ENCODE peak calls at places on chromosomes 2 and 18, in seven cellular contexts. G, W, H, D, U, C and F are unnamed samples.

GRCh38 chr2:83191316-83191715 is 1267.8 kb downstream of the SUCLG1 start:
- DNase-seq in U (peak; percentile 48), D (no peak), H (no peak), G (no peak), C (no peak), W (no peak), F (no peak)

GRCh38 chr2:47784349-47784851 is 1.5 kb downstream of the MSH6 start:
- DNase-seq in G (no peak), D (no peak), C (peak; percentile 65), H (no peak), W (no peak), U (peak; percentile 32), F (no peak)

GRCh38 chr2:53576361-53576620 is 191.3 kb upstream of the CHAC2 start:
- DNase-seq in U (no peak), D (no peak), C (no peak), H (no peak), W (no peak), G (no peak), F (no peak)

GRCh38 chr2:145740302-145740701 is 1220.4 kb upstream of the ZEB2 start:
- DNase-seq in D (no peak), U (no peak), G (no peak), W (no peak), C (no peak), H (no peak), F (no peak)

GRCh38 chr2:109376796-109377495 is 236.8 kb downstream of the SEPTIN10 start:
- DNase-seq in C (peak; percentile 30), W (no peak), D (no peak), G (no peak), H (no peak), U (no peak), F (peak; percentile 33)

GRCh38 chr2:3126686-3127278 is 250.8 kb downstream of the EIPR1 start:
- DNase-seq in U (peak; percentile 20), D (no peak), C (peak; percentile 41), G (no peak), H (no peak), W (no peak), F (peak; percentile 55)

GRCh38 chr2:217775920-217776503 is 226.8 kb downstream of the TNS1 start:
- DNase-seq in W (no peak), C (no peak), D (no peak), H (no peak), U (no peak), G (no peak), F (no peak)

GRCh38 chr2:105934467-105934866 is 189.8 kb downstream of the NCK2 start:
- DNase-seq in D (no peak), W (no peak), U (no peak), G (no peak), H (peak; percentile 63), C (no peak), F (no peak)

GRCh38 chr2:48230834-48231233 is 299.1 kb upstream of the STON1 start:
- DNase-seq in C (no peak), G (no peak), H (no peak), D (no peak), W (no peak), U (no peak), F (no peak)

GRCh38 chr2:215941726-215942125 is 71.6 kb downstream of the MREG start:
- DNase-seq in W (no peak), U (no peak), G (no peak), H (no peak), D (no peak), C (no peak), F (no peak)

GRCh38 chr18:944440-944839 is 39.8 kb downstream of the ADCYAP1 start:
- DNase-seq in U (peak; percentile 87), H (no peak), D (no peak), G (no peak), C (no peak), W (no peak), F (no peak)

GRCh38 chr2:28546242-28546641 is 50.4 kb downstream of the PLB1 start:
- DNase-seq in H (no peak), G (no peak), W (no peak), D (no peak), C (no peak), U (peak; percentile 19), F (no peak)

GRCh38 chr18:22683196-22683676 is 249.9 kb upstream of the RBBP8 start:
- DNase-seq in G (peak; percentile 52), D (peak; percentile 74), H (no peak), U (peak; percentile 86), W (no peak), C (no peak), F (peak; percentile 86)

GRCh38 chr2:173752152-173752551 is 213.0 kb downstream of the SP3 start:
- DNase-seq in W (no peak), G (no peak), D (no peak), C (peak; percentile 56), U (peak; percentile 34), H (no peak), F (no peak)

GRCh38 chr18:22846088-22846683 is 86.9 kb upstream of the RBBP8 start:
- DNase-seq in D (no peak), W (no peak), C (no peak), U (peak; percentile 60), G (peak; percentile 26), H (no peak), F (no peak)

GRCh38 chr2:118197011-118197695 is 108.9 kb downstream of the INSIG2 start:
- DNase-seq in H (no peak), U (peak; percentile 11), W (no peak), C (peak; percentile 65), D (no peak), G (no peak), F (no peak)

GRCh38 chr18:48356909-48357631 is 52.1 kb downstream of the ZBTB7C start:
- DNase-seq in W (no peak), D (no peak), U (no peak), C (peak; percentile 84), G (no peak), H (no peak), F (no peak)

GRCh38 chr2:98782570-98782969 is 51.6 kb upstream of the MGAT4A start:
- DNase-seq in U (no peak), D (no peak), G (no peak), C (no peak), H (no peak), W (no peak), F (no peak)

DNA sequence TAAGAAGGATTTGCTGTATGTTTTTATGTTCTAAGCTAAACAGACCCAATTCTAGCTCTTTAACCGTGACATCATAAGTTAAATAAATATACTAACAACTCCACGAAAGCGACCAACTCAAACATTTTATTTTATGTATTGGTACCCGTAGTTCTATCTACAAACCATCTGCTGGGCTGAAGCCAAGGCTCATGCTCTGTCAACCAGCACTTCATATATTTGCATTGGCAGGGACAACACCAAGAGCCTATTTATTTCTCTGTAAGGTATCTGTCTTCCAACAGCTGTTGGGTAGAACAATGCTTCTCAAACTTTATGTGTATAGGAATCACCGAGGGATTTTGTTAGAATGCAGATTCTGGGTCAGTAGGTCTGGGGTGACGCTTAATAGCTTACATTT is 64.5 kb downstream of the PID1 start:
- DNase-seq in H (no peak), C (no peak), U (no peak), D (no peak), W (no peak), G (no peak), F (no peak)
- H3K9me3 ChIP-seq in H (no peaks in the 10 kb centered on the region), C (no peaks in the 10 kb centered on the region), U (no peaks in the 10 kb centered on the region), D (peaks cover 5% of the 10 kb centered on the region), W (no peaks in the 10 kb centered on the region), G (no peaks in the 10 kb centered on the region), F (no peaks in the 10 kb centered on the region)

GRCh38 chr2:232963913-232964312 is 49.1 kb downstream of the NGEF start:
- DNase-seq in U (no peak), G (no peak), D (no peak), C (no peak), H (no peak), W (no peak), F (no peak)

GRCh38 chr2:232970051-232970450 is 43.0 kb downstream of the NGEF start:
- DNase-seq in H (no peak), D (no peak), U (no peak), C (peak; percentile 22), G (no peak), W (no peak), F (no peak)

GRCh38 chr2:232960862-232961261 is 52.2 kb downstream of the NGEF start:
- DNase-seq in U (no peak), G (no peak), W (no peak), C (no peak), H (no peak), D (no peak), F (no peak)

DNA sequence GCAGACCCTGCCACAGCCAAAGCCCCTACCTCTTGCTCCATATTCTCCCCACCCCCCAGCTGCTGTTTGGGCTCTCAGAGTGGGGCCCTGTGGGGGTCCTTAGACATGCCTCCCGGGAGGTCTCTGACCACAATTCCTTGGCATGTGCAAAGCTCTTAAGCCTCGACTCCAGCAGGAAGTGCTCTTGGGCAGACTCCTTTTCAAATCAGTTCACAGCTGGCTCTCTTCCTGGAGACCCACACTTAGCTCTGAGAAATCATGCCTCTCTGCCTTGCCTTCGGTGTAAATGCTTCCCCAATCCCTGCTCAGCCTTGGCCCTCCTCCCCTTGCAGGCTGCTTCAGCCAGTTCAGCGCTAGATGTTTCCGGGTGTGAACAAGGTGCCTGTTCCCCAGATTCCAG is 46.9 kb downstream of the NGEF start:
- DNase-seq in G (no peak), W (no peak), C (peak; percentile 68), U (no peak), D (no peak), H (no peak), F (no peak)
- H3K9me3 ChIP-seq in G (peaks cover 19% of the 10 kb centered on the region), W (no peaks in the 10 kb centered on the region), C (no peaks in the 10 kb centered on the region), U (no peaks in the 10 kb centered on the region), D (peaks cover 9% of the 10 kb centered on the region), H (no peaks in the 10 kb centered on the region), F (no peaks in the 10 kb centered on the region)

GRCh38 chr18:9483526-9483925 is 8.2 kb downstream of the RALBP1 start:
- DNase-seq in G (no peak), H (no peak), W (no peak), C (no peak), U (no peak), D (no peak), F (no peak)

GRCh38 chr18:9482790-9483189 is 7.5 kb downstream of the RALBP1 start:
- DNase-seq in G (no peak), U (no peak), W (no peak), C (no peak), D (no peak), H (no peak), F (no peak)

DNA sequence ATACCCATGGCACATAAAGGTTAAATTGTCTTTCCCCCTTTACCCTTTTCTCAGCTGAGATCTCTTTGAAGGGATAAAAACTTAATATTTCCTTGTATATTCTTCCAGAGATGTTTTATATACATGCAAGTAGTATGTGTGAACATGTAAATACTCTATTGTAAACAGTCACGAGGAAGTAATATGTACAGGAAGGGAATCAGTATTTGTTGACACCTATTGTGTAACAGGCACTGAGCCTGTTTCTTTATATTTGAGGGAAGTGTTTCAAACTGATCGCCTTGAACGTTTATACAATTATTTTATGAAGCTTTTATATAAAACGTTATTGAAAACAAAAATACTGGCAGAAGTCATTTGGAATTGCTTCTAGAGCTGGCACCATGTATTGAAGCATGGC is 13.2 kb downstream of the RALBP1 start:
- DNase-seq in W (no peak), U (no peak), C (no peak), H (no peak), G (no peak), D (no peak), F (no peak)
- H3K9me3 ChIP-seq in W (no peaks in the 10 kb centered on the region), U (no peaks in the 10 kb centered on the region), C (peaks cover 27% of the 10 kb centered on the region), H (no peaks in the 10 kb centered on the region), G (no peaks in the 10 kb centered on the region), D (peaks cover 3% of the 10 kb centered on the region), F (no peaks in the 10 kb centered on the region)

DNA sequence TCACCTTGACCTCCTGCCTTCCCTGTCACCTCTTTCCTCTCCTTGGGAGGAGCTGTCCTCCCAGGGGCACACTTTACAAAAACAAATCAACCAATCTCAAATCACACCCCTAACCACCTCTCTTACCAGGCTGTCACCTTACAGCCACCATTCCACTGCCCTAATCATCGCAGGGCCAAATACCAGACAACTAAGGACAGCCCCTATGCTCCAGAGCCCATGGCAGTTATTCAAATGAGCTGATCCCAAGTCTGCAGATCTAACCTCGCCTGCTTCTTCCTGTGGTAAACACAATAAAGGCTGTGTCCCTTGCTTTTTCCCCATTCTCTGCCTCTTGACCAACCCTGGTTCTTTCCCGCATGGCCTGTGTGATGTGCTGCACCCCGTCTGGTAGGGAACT is 154.2 kb upstream of the CNTNAP5 start:
- DNase-seq in C (peak; percentile 49), G (no peak), D (no peak), H (no peak), U (no peak), W (no peak), F (no peak)
- H3K9me3 ChIP-seq in C (peaks cover 7% of the 10 kb centered on the region), G (no peaks in the 10 kb centered on the region), D (peaks cover 8% of the 10 kb centered on the region), H (no peaks in the 10 kb centered on the region), U (no peaks in the 10 kb centered on the region), W (no peaks in the 10 kb centered on the region), F (no peaks in the 10 kb centered on the region)